ENCODE peak calls at places on chromosomes 5 and 9, in eight cellular contexts. C is stimulated activated CD4-positive, alpha-beta T cell treated with anti-CD3 and anti-CD28 coated beads, Interleukin-2, amount 100 ng/mL, for 24 hours; E is activated naive CD8-positive, alpha-beta T cell treated with anti-CD3 and anti-CD28 coated beads, Interleukin-2, amount 10 ng/mL, durations not matched to agents 7 days and 5 days; B is CD4-positive, alpha-beta T cell; R is NCI-H2107; G is activated T-cell treated with anti-CD3 and anti-CD28 coated beads, Interleukin-2, amount 50 U/mL, for 24 hours; X is psoas muscle; M is effector CD4-positive, alpha-beta T cell. P is an unnamed sample.

GRCh38 chr9:101485873-101486692 is 47.6 kb upstream of the RNF20 start:
- DNase-seq in M (no peak), C (no peak), G (no peak), B (no peak), R (peak), E (peak), X (peak), P (peak)

GRCh38 chr9:113995963-113996362 is 82.1 kb downstream of the AMBP start:
- DNase-seq in M (no peak), G (peak), R (no peak), X (no peak), B (no peak), C (no peak), E (no peak), P (peak)

GRCh38 chr9:130423272-130423671 is 21.5 kb upstream of the ASS1 start:
- DNase-seq in C (no peak), G (no peak), E (no peak), X (no peak), R (no peak), B (no peak), M (no peak), P (peak)

GRCh38 chr5:92907914-92908606 is 673.0 kb downstream of the NR2F1-AS1 start:
- DNase-seq in R (no peak), B (no peak), M (no peak), E (no peak), C (no peak), X (no peak), G (no peak), P (no peak)

GRCh38 chr5:25858019-25858418 is 1180.4 kb downstream of the CDH9 start:
- DNase-seq in C (no peak), M (no peak), X (no peak), R (no peak), E (no peak), G (no peak), B (no peak), P (peak)

GRCh38 chr5:180074462-180074861 is 2.9 kb upstream of the RNF130 start:
- DNase-seq in E (no peak), M (no peak), G (no peak), R (no peak), C (no peak), B (no peak), X (no peak), P (no peak)

GRCh38 chr5:177426566-177427210 is at the start of gene GRK6:
- DNase-seq in M (peak), R (no peak), G (peak), C (peak), B (no peak), E (peak), X (peak), P (peak)

GRCh38 chr5:52993367-52993766 is 4.2 kb downstream of the ITGA2 start:
- DNase-seq in R (no peak), C (no peak), B (no peak), X (no peak), M (no peak), E (no peak), G (no peak), P (no peak)

GRCh38 chr5:141839015-141839513 is 39.1 kb downstream of the PCDH1 start:
- DNase-seq in M (no peak), B (no peak), E (no peak), G (no peak), C (no peak), X (no peak), R (no peak), P (no peak)

GRCh38 chr9:71721786-71722295 is 46.5 kb downstream of the CEMIP2 start:
- DNase-seq in B (no peak), M (no peak), G (no peak), R (no peak), X (no peak), E (no peak), C (no peak), P (no peak)

P was measured in WERI-Rb-1.